ENCODE peak calls at places on chromosomes 4 and X, in eight cellular contexts. I is lung microvascular endothelial cell; D is CD4-positive, alpha-beta T cell; Y is hippocampal formation; N is small intestine; G is A172; V is NCI-H345; X is activated T-cell treated with anti-CD3 and anti-CD28 coated beads, Interleukin-2, amount 50 U/mL, for 4 hours. Q is an unnamed sample.

GRCh38 chr4:25174674-25175073 is 14.4 kb upstream of the SEPSECS start:
- DNase-seq in I (no peak), D (no peak), Y (no peak), N (no peak), G (peak; percentile 35), V (no peak), X (no peak), Q (no peak)

GRCh38 chr4:30950737-30951136 is 230.6 kb downstream of the PCDH7 start:
- DNase-seq in I (no peak), D (no peak), Y (no peak), N (peak; percentile 30), G (peak; percentile 70), V (no peak), X (no peak), Q (no peak)

GRCh38 chrX:39809326-39809725 is 288.4 kb downstream of the BCOR start:
- DNase-seq in I (no peak), D (no peak), Y (no peak), N (no peak), G (peak; percentile 53), V (no peak), X (no peak), Q (no peak)

GRCh38 chrX:10833299-10834169 is 213.1 kb upstream of the MID1 start:
- DNase-seq in I (no peak), D (no peak), Y (no peak), N (peak; percentile 58), G (no peak), V (peak; percentile 46), X (no peak), Q (no peak)

GRCh38 chrX:100645106-100645505 is 1.1 kb downstream of the SRPX2 start:
- DNase-seq in I (no peak), D (no peak), Y (no peak), N (no peak), G (no peak), V (no peak), X (no peak), Q (no peak)

GRCh38 chr4:152784490-152785195 is 4.9 kb downstream of the ARFIP1 start:
- DNase-seq in I (peak; percentile 22), D (no peak), Y (no peak), N (peak; percentile 10), G (peak; percentile 38), V (no peak), X (no peak), Q (no peak)

GRCh38 chr4:15197005-15197404 is 194.7 kb downstream of the CPEB2 start:
- DNase-seq in I (peak; percentile 56), D (no peak), Y (no peak), N (peak; percentile 2), G (no peak), V (no peak), X (no peak), Q (no peak)

GRCh38 chrX:3815896-3816664 is 102.6 kb upstream of the PRKX start:
- DNase-seq in I (peak; percentile 41), D (peak; percentile 13), Y (no peak), N (peak; percentile 43), G (no peak), V (peak; percentile 69), X (peak; percentile 36), Q (peak; percentile 8)

GRCh38 chr4:42083816-42084215 is 68.6 kb downstream of the BEND4 start:
- DNase-seq in I (no peak), D (no peak), Y (no peak), N (no peak), G (no peak), V (no peak), X (no peak), Q (no peak)

GRCh38 chr4:16636911-16637630 is 261.4 kb downstream of the LDB2 start:
- DNase-seq in I (peak; percentile 34), D (no peak), Y (no peak), N (no peak), G (no peak), V (no peak), X (no peak), Q (no peak)

GRCh38 chr4:10684631-10685030 is at the start of gene CLNK:
- DNase-seq in I (no peak), D (no peak), Y (no peak), N (no peak), G (no peak), V (no peak), X (no peak), Q (peak; percentile 30)

GRCh38 chrX:78111140-78111931 is 7.3 kb downstream of the PGK1 start:
- DNase-seq in I (no peak), D (no peak), Y (no peak), N (peak; percentile 19), G (no peak), V (no peak), X (no peak), Q (no peak)

GRCh38 chrX:131025336-131025735 is 32.8 kb upstream of the ARHGAP36 start:
- DNase-seq in I (no peak), D (no peak), Y (no peak), N (no peak), G (no peak), V (no peak), X (no peak), Q (no peak)

GRCh38 chr4:1236103-1236641 is 12.8 kb downstream of the CTBP1 start:
- DNase-seq in I (no peak), D (no peak), Y (no peak), N (no peak), G (no peak), V (no peak), X (no peak), Q (no peak)

GRCh38 chr4:140996757-140997156 is 136.5 kb downstream of the RNF150 start:
- DNase-seq in I (no peak), D (no peak), Y (no peak), N (no peak), G (peak; percentile 10), V (no peak), X (no peak), Q (no peak)

GRCh38 chr4:116272336-116272735 is 813.0 kb downstream of the TRAM1L1 start:
- DNase-seq in I (no peak), D (no peak), Y (no peak), N (no peak), G (no peak), V (no peak), X (no peak), Q (no peak)

GRCh38 chr4:37876156-37876555 is 14.7 kb upstream of the TBC1D1 start:
- DNase-seq in I (no peak), D (no peak), Y (no peak), N (peak; percentile 91), G (no peak), V (no peak), X (no peak), Q (no peak)

GRCh38 chrX:86028681-86029080 is 18.7 kb downstream of the CHM start:
- DNase-seq in I (peak; percentile 1), D (no peak), Y (no peak), N (no peak), G (no peak), V (no peak), X (no peak), Q (no peak)

GRCh38 chr4:147465461-147465860 is 15.4 kb upstream of the EDNRA start:
- DNase-seq in I (no peak), D (no peak), Y (no peak), N (no peak), G (no peak), V (no peak), X (no peak), Q (no peak)

GRCh38 chrX:21490341-21490740 is 116.1 kb downstream of the CNKSR2 start:
- DNase-seq in I (no peak), D (no peak), Y (no peak), N (no peak), G (no peak), V (no peak), X (no peak), Q (no peak)

GRCh38 chr4:38178666-38178995 is 218.4 kb downstream of the PTTG2 start:
- DNase-seq in I (no peak), D (no peak), Y (no peak), N (no peak), G (no peak), V (no peak), X (no peak), Q (no peak)

GRCh38 chr4:27276322-27277073 is 415.9 kb downstream of the STIM2 start:
- DNase-seq in I (no peak), D (no peak), Y (no peak), N (peak; percentile 7), G (no peak), V (no peak), X (no peak), Q (no peak)

GRCh38 chr4:12949719-12950118 is 534.4 kb downstream of the RAB28 start:
- DNase-seq in I (no peak), D (no peak), Y (no peak), N (no peak), G (no peak), V (peak; percentile 77), X (no peak), Q (no peak)

Q was measured in germinal center.